ENCODE peak calls at places on chromosomes 3 and 15, in ten cellular contexts. One of them, this sample, is unnamed.
A peak's percentile ranks its signal among the peaks of the same experiment; 100 is the strongest.

GRCh38 chr15:47743886-47744285 is 26.6 kb downstream of the SEMA6D start:
- DNase-seq in SK-MEL-5: no peak
- DNase-seq in kidney: no peak
- DNase-seq in NCI-H1092: no peak
- DNase-seq in EL: no peak
- DNase-seq in ACHN: no peak
- DNase-seq in fibroblast of pulmonary artery: no peak
- DNase-seq in stimulated activated CD4-positive, alpha-beta T cell treated with anti-CD3 and anti-CD28 coated beads, Interleukin-2, amount 100 ng/mL, for 48 hours: no peak
- DNase-seq in Calu3: no peak
- DNase-seq in A172: no peak
- DNase-seq in this sample: no peak

GRCh38 chr15:92801412-92801773 is 98.7 kb upstream of the CHD2 start:
- DNase-seq in SK-MEL-5: no peak
- DNase-seq in kidney: no peak
- DNase-seq in NCI-H1092: no peak
- DNase-seq in EL: peak; percentile 92
- DNase-seq in ACHN: peak; percentile 44
- DNase-seq in fibroblast of pulmonary artery: peak; percentile 96
- DNase-seq in stimulated activated CD4-positive, alpha-beta T cell treated with anti-CD3 and anti-CD28 coated beads, Interleukin-2, amount 100 ng/mL, for 48 hours: no peak
- DNase-seq in Calu3: peak; percentile 28
- DNase-seq in A172: peak; percentile 94
- DNase-seq in this sample: no peak

GRCh38 chr3:171225101-171225674 is 198.7 kb upstream of the SLC2A2 start:
- DNase-seq in SK-MEL-5: peak; percentile 4
- DNase-seq in kidney: no peak
- DNase-seq in NCI-H1092: no peak
- DNase-seq in EL: no peak
- DNase-seq in ACHN: no peak
- DNase-seq in fibroblast of pulmonary artery: no peak
- DNase-seq in stimulated activated CD4-positive, alpha-beta T cell treated with anti-CD3 and anti-CD28 coated beads, Interleukin-2, amount 100 ng/mL, for 48 hours: no peak
- DNase-seq in Calu3: no peak
- DNase-seq in A172: no peak
- DNase-seq in this sample: no peak

GRCh38 chr15:75840659-75841058 is 2.6 kb upstream of the UBE2Q2 start:
- DNase-seq in SK-MEL-5: peak; percentile 51
- DNase-seq in kidney: no peak
- DNase-seq in NCI-H1092: no peak
- DNase-seq in EL: peak; percentile 59
- DNase-seq in ACHN: peak; percentile 29
- DNase-seq in fibroblast of pulmonary artery: peak; percentile 82
- DNase-seq in stimulated activated CD4-positive, alpha-beta T cell treated with anti-CD3 and anti-CD28 coated beads, Interleukin-2, amount 100 ng/mL, for 48 hours: no peak
- DNase-seq in Calu3: no peak
- DNase-seq in A172: peak; percentile 52
- DNase-seq in this sample: no peak

GRCh38 chr3:37909067-37909911 is 47.6 kb downstream of the CTDSPL start:
- DNase-seq in SK-MEL-5: peak; percentile 93
- DNase-seq in kidney: no peak
- DNase-seq in NCI-H1092: no peak
- DNase-seq in EL: no peak
- DNase-seq in ACHN: no peak
- DNase-seq in fibroblast of pulmonary artery: peak; percentile 61
- DNase-seq in stimulated activated CD4-positive, alpha-beta T cell treated with anti-CD3 and anti-CD28 coated beads, Interleukin-2, amount 100 ng/mL, for 48 hours: no peak
- DNase-seq in Calu3: peak; percentile 65
- DNase-seq in A172: peak; percentile 5
- DNase-seq in this sample: no peak

GRCh38 chr3:65783117-65783516 is 255.6 kb downstream of the MAGI1 start:
- DNase-seq in SK-MEL-5: no peak
- DNase-seq in kidney: no peak
- DNase-seq in NCI-H1092: no peak
- DNase-seq in EL: no peak
- DNase-seq in ACHN: no peak
- DNase-seq in fibroblast of pulmonary artery: no peak
- DNase-seq in stimulated activated CD4-positive, alpha-beta T cell treated with anti-CD3 and anti-CD28 coated beads, Interleukin-2, amount 100 ng/mL, for 48 hours: no peak
- DNase-seq in Calu3: no peak
- DNase-seq in A172: no peak
- DNase-seq in this sample: no peak

GRCh38 chr15:68022061-68022460 is 32.1 kb upstream of the PIAS1 start:
- DNase-seq in SK-MEL-5: no peak
- DNase-seq in kidney: no peak
- DNase-seq in NCI-H1092: no peak
- DNase-seq in EL: no peak
- DNase-seq in ACHN: no peak
- DNase-seq in fibroblast of pulmonary artery: no peak
- DNase-seq in stimulated activated CD4-positive, alpha-beta T cell treated with anti-CD3 and anti-CD28 coated beads, Interleukin-2, amount 100 ng/mL, for 48 hours: no peak
- DNase-seq in Calu3: no peak
- DNase-seq in A172: no peak
- DNase-seq in this sample: no peak

GRCh38 chr3:49025793-49026520 is 3.2 kb downstream of the IMPDH2 start:
- DNase-seq in SK-MEL-5: no peak
- DNase-seq in kidney: no peak
- DNase-seq in NCI-H1092: no peak
- DNase-seq in EL: no peak
- DNase-seq in ACHN: no peak
- DNase-seq in fibroblast of pulmonary artery: no peak
- DNase-seq in stimulated activated CD4-positive, alpha-beta T cell treated with anti-CD3 and anti-CD28 coated beads, Interleukin-2, amount 100 ng/mL, for 48 hours: no peak
- DNase-seq in Calu3: no peak
- DNase-seq in A172: no peak
- DNase-seq in this sample: no peak

GRCh38 chr3:186909078-186909853 is 21.1 kb upstream of the ST6GAL1 start:
- DNase-seq in SK-MEL-5: no peak
- DNase-seq in kidney: no peak
- DNase-seq in NCI-H1092: no peak
- DNase-seq in EL: no peak
- DNase-seq in ACHN: no peak
- DNase-seq in fibroblast of pulmonary artery: no peak
- DNase-seq in stimulated activated CD4-positive, alpha-beta T cell treated with anti-CD3 and anti-CD28 coated beads, Interleukin-2, amount 100 ng/mL, for 48 hours: peak; percentile 58
- DNase-seq in Calu3: peak; percentile 24
- DNase-seq in A172: peak; percentile 70
- DNase-seq in this sample: peak; percentile 11

GRCh38 chr15:70195808-70196304 is 98.1 kb upstream of the TLE3 start:
- DNase-seq in SK-MEL-5: no peak
- DNase-seq in kidney: peak; percentile 95
- DNase-seq in NCI-H1092: no peak
- DNase-seq in EL: peak; percentile 83
- DNase-seq in ACHN: peak; percentile 2
- DNase-seq in fibroblast of pulmonary artery: peak; percentile 95
- DNase-seq in stimulated activated CD4-positive, alpha-beta T cell treated with anti-CD3 and anti-CD28 coated beads, Interleukin-2, amount 100 ng/mL, for 48 hours: no peak
- DNase-seq in Calu3: no peak
- DNase-seq in A172: peak; percentile 85
- DNase-seq in this sample: no peak

GRCh38 chr3:45309876-45310275 is 78.5 kb upstream of the LARS2 start:
- DNase-seq in SK-MEL-5: no peak
- DNase-seq in kidney: no peak
- DNase-seq in NCI-H1092: peak; percentile 61
- DNase-seq in EL: no peak
- DNase-seq in ACHN: no peak
- DNase-seq in fibroblast of pulmonary artery: no peak
- DNase-seq in stimulated activated CD4-positive, alpha-beta T cell treated with anti-CD3 and anti-CD28 coated beads, Interleukin-2, amount 100 ng/mL, for 48 hours: no peak
- DNase-seq in Calu3: no peak
- DNase-seq in A172: no peak
- DNase-seq in this sample: no peak

GRCh38 chr3:157113832-157114505 is 46.0 kb downstream of the CCNL1 start:
- DNase-seq in SK-MEL-5: peak; percentile 47
- DNase-seq in kidney: no peak
- DNase-seq in NCI-H1092: no peak
- DNase-seq in EL: no peak
- DNase-seq in ACHN: peak; percentile 20
- DNase-seq in fibroblast of pulmonary artery: no peak
- DNase-seq in stimulated activated CD4-positive, alpha-beta T cell treated with anti-CD3 and anti-CD28 coated beads, Interleukin-2, amount 100 ng/mL, for 48 hours: no peak
- DNase-seq in Calu3: no peak
- DNase-seq in A172: no peak
- DNase-seq in this sample: no peak

This sample was measured in KG1.